ENCODE peak calls at places on chromosomes 2 and 18, in ten cellular contexts. One of them, this sample, is unnamed.

GRCh38 chr2:102094917-102095316 is 47.6 kb upstream of the IL1R1 start:
- DNase-seq in NT2/D1: no peak
- DNase-seq in NCI-H526: no peak
- DNase-seq in progenitor cell of endocrine pancreas: no peak
- DNase-seq in dorsolateral prefrontal cortex: no peak
- DNase-seq in T-cell: no peak
- DNase-seq in Calu3: peak; percentile 22
- DNase-seq in memory B cell: no peak
- DNase-seq in H4: peak; percentile 76
- DNase-seq in NCI-H446: no peak
- DNase-seq in this sample: no peak

GRCh38 chr2:125073440-125073839 is 1048.4 kb downstream of the CNTNAP5 start:
- DNase-seq in NT2/D1: no peak
- DNase-seq in NCI-H526: no peak
- DNase-seq in progenitor cell of endocrine pancreas: no peak
- DNase-seq in dorsolateral prefrontal cortex: no peak
- DNase-seq in T-cell: no peak
- DNase-seq in Calu3: no peak
- DNase-seq in memory B cell: no peak
- DNase-seq in H4: no peak
- DNase-seq in NCI-H446: no peak
- DNase-seq in this sample: no peak

GRCh38 chr2:171403181-171403580 is 30.6 kb downstream of the METTL8 start:
- DNase-seq in NT2/D1: no peak
- DNase-seq in NCI-H526: no peak
- DNase-seq in progenitor cell of endocrine pancreas: no peak
- DNase-seq in dorsolateral prefrontal cortex: no peak
- DNase-seq in T-cell: no peak
- DNase-seq in Calu3: no peak
- DNase-seq in memory B cell: no peak
- DNase-seq in H4: no peak
- DNase-seq in NCI-H446: no peak
- DNase-seq in this sample: no peak

GRCh38 chr2:45643095-45643494 is 8.4 kb upstream of the PRKCE start:
- DNase-seq in NT2/D1: no peak
- DNase-seq in NCI-H526: no peak
- DNase-seq in progenitor cell of endocrine pancreas: no peak
- DNase-seq in dorsolateral prefrontal cortex: no peak
- DNase-seq in T-cell: no peak
- DNase-seq in Calu3: no peak
- DNase-seq in memory B cell: no peak
- DNase-seq in H4: no peak
- DNase-seq in NCI-H446: no peak
- DNase-seq in this sample: no peak

GRCh38 chr2:241606186-241606585 is 30.8 kb downstream of the THAP4 start:
- DNase-seq in NT2/D1: no peak
- DNase-seq in NCI-H526: no peak
- DNase-seq in progenitor cell of endocrine pancreas: no peak
- DNase-seq in dorsolateral prefrontal cortex: no peak
- DNase-seq in T-cell: no peak
- DNase-seq in Calu3: no peak
- DNase-seq in memory B cell: no peak
- DNase-seq in H4: no peak
- DNase-seq in NCI-H446: no peak
- DNase-seq in this sample: no peak

GRCh38 chr2:54482725-54483124 is 26.6 kb downstream of the SPTBN1 start:
- DNase-seq in NT2/D1: no peak
- DNase-seq in NCI-H526: no peak
- DNase-seq in progenitor cell of endocrine pancreas: no peak
- DNase-seq in dorsolateral prefrontal cortex: no peak
- DNase-seq in T-cell: no peak
- DNase-seq in Calu3: peak; percentile 39
- DNase-seq in memory B cell: no peak
- DNase-seq in H4: peak; percentile 61
- DNase-seq in NCI-H446: peak; percentile 61
- DNase-seq in this sample: no peak

GRCh38 chr18:3084206-3084605 is 71.3 kb upstream of the LPIN2 start:
- DNase-seq in NT2/D1: no peak
- DNase-seq in NCI-H526: no peak
- DNase-seq in progenitor cell of endocrine pancreas: no peak
- DNase-seq in dorsolateral prefrontal cortex: no peak
- DNase-seq in T-cell: no peak
- DNase-seq in Calu3: no peak
- DNase-seq in memory B cell: no peak
- DNase-seq in H4: no peak
- DNase-seq in NCI-H446: no peak
- DNase-seq in this sample: no peak

GRCh38 chr18:28884304-28884703 is 707.4 kb upstream of the CDH2 start:
- DNase-seq in NT2/D1: no peak
- DNase-seq in NCI-H526: no peak
- DNase-seq in progenitor cell of endocrine pancreas: no peak
- DNase-seq in dorsolateral prefrontal cortex: no peak
- DNase-seq in T-cell: no peak
- DNase-seq in Calu3: no peak
- DNase-seq in memory B cell: no peak
- DNase-seq in H4: no peak
- DNase-seq in NCI-H446: no peak
- DNase-seq in this sample: no peak

GRCh38 chr2:62293490-62294212 is 97.7 kb downstream of the B3GNT2 start:
- DNase-seq in NT2/D1: peak; percentile 89
- DNase-seq in NCI-H526: no peak
- DNase-seq in progenitor cell of endocrine pancreas: no peak
- DNase-seq in dorsolateral prefrontal cortex: peak; percentile 46
- DNase-seq in T-cell: no peak
- DNase-seq in Calu3: peak; percentile 84
- DNase-seq in memory B cell: no peak
- DNase-seq in H4: peak; percentile 67
- DNase-seq in NCI-H446: peak; percentile 28
- DNase-seq in this sample: peak; percentile 12

GRCh38 chr18:79786304-79786703 is 11.4 kb upstream of the KCNG2 start:
- DNase-seq in NT2/D1: no peak
- DNase-seq in NCI-H526: no peak
- DNase-seq in progenitor cell of endocrine pancreas: no peak
- DNase-seq in dorsolateral prefrontal cortex: no peak
- DNase-seq in T-cell: no peak
- DNase-seq in Calu3: no peak
- DNase-seq in memory B cell: no peak
- DNase-seq in H4: no peak
- DNase-seq in NCI-H446: no peak
- DNase-seq in this sample: no peak

GRCh38 chr2:3309496-3310355 is 67.9 kb downstream of the EIPR1 start:
- DNase-seq in NT2/D1: no peak
- DNase-seq in NCI-H526: no peak
- DNase-seq in progenitor cell of endocrine pancreas: no peak
- DNase-seq in dorsolateral prefrontal cortex: no peak
- DNase-seq in T-cell: no peak
- DNase-seq in Calu3: no peak
- DNase-seq in memory B cell: no peak
- DNase-seq in H4: no peak
- DNase-seq in NCI-H446: no peak
- DNase-seq in this sample: no peak

GRCh38 chr2:241500016-241500415 is 8.4 kb downstream of the STK25 start:
- DNase-seq in NT2/D1: no peak
- DNase-seq in NCI-H526: no peak
- DNase-seq in progenitor cell of endocrine pancreas: no peak
- DNase-seq in dorsolateral prefrontal cortex: no peak
- DNase-seq in T-cell: no peak
- DNase-seq in Calu3: no peak
- DNase-seq in memory B cell: no peak
- DNase-seq in H4: no peak
- DNase-seq in NCI-H446: no peak
- DNase-seq in this sample: no peak

GRCh38 chr2:238370482-238371372 is 50.4 kb downstream of the TRAF3IP1 start:
- DNase-seq in NT2/D1: peak; percentile 25
- DNase-seq in NCI-H526: peak; percentile 46
- DNase-seq in progenitor cell of endocrine pancreas: peak; percentile 39
- DNase-seq in dorsolateral prefrontal cortex: no peak
- DNase-seq in T-cell: peak; percentile 16
- DNase-seq in Calu3: peak; percentile 83
- DNase-seq in memory B cell: peak; percentile 14
- DNase-seq in H4: peak; percentile 31
- DNase-seq in NCI-H446: peak; percentile 70
- DNase-seq in this sample: peak; percentile 68

GRCh38 chr2:205069928-205070327 is 524.7 kb downstream of the PARD3B start:
- DNase-seq in NT2/D1: no peak
- DNase-seq in NCI-H526: no peak
- DNase-seq in progenitor cell of endocrine pancreas: no peak
- DNase-seq in dorsolateral prefrontal cortex: no peak
- DNase-seq in T-cell: no peak
- DNase-seq in Calu3: no peak
- DNase-seq in memory B cell: no peak
- DNase-seq in H4: no peak
- DNase-seq in NCI-H446: no peak
- DNase-seq in this sample: no peak

GRCh38 chr2:45849491-45850283 is 198.2 kb downstream of the PRKCE start:
- DNase-seq in NT2/D1: no peak
- DNase-seq in NCI-H526: no peak
- DNase-seq in progenitor cell of endocrine pancreas: no peak
- DNase-seq in dorsolateral prefrontal cortex: no peak
- DNase-seq in T-cell: no peak
- DNase-seq in Calu3: no peak
- DNase-seq in memory B cell: no peak
- DNase-seq in H4: no peak
- DNase-seq in NCI-H446: peak; percentile 69
- DNase-seq in this sample: no peak

GRCh38 chr2:20065885-20066602 is 14.6 kb upstream of the LAPTM4A start:
- DNase-seq in NT2/D1: no peak
- DNase-seq in NCI-H526: no peak
- DNase-seq in progenitor cell of endocrine pancreas: no peak
- DNase-seq in dorsolateral prefrontal cortex: peak; percentile 80
- DNase-seq in T-cell: no peak
- DNase-seq in Calu3: peak; percentile 79
- DNase-seq in memory B cell: no peak
- DNase-seq in H4: peak; percentile 69
- DNase-seq in NCI-H446: peak; percentile 98
- DNase-seq in this sample: peak; percentile 19

GRCh38 chr2:37776487-37776886 is 105.0 kb upstream of the CDC42EP3 start:
- DNase-seq in NT2/D1: peak; percentile 62
- DNase-seq in NCI-H526: no peak
- DNase-seq in progenitor cell of endocrine pancreas: no peak
- DNase-seq in dorsolateral prefrontal cortex: no peak
- DNase-seq in T-cell: no peak
- DNase-seq in Calu3: peak; percentile 24
- DNase-seq in memory B cell: no peak
- DNase-seq in H4: peak; percentile 63
- DNase-seq in NCI-H446: no peak
- DNase-seq in this sample: no peak

GRCh38 chr2:29309090-29310054 is 194.2 kb downstream of the CLIP4 start:
- DNase-seq in NT2/D1: peak; percentile 66
- DNase-seq in NCI-H526: no peak
- DNase-seq in progenitor cell of endocrine pancreas: peak; percentile 33
- DNase-seq in dorsolateral prefrontal cortex: peak; percentile 29
- DNase-seq in T-cell: no peak
- DNase-seq in Calu3: peak; percentile 72
- DNase-seq in memory B cell: peak; percentile 25
- DNase-seq in H4: peak; percentile 21
- DNase-seq in NCI-H446: peak; percentile 73
- DNase-seq in this sample: peak; percentile 81

GRCh38 chr2:169091761-169092523 is 22.6 kb downstream of the DHRS9 start:
- DNase-seq in NT2/D1: no peak
- DNase-seq in NCI-H526: no peak
- DNase-seq in progenitor cell of endocrine pancreas: no peak
- DNase-seq in dorsolateral prefrontal cortex: no peak
- DNase-seq in T-cell: no peak
- DNase-seq in Calu3: peak; percentile 65
- DNase-seq in memory B cell: no peak
- DNase-seq in H4: peak; percentile 72
- DNase-seq in NCI-H446: no peak
- DNase-seq in this sample: no peak

GRCh38 chr2:39504790-39505335 is 67.8 kb upstream of the MAP4K3 start:
- DNase-seq in NT2/D1: no peak
- DNase-seq in NCI-H526: peak; percentile 60
- DNase-seq in progenitor cell of endocrine pancreas: no peak
- DNase-seq in dorsolateral prefrontal cortex: no peak
- DNase-seq in T-cell: no peak
- DNase-seq in Calu3: no peak
- DNase-seq in memory B cell: no peak
- DNase-seq in H4: peak; percentile 16
- DNase-seq in NCI-H446: no peak
- DNase-seq in this sample: no peak

GRCh38 chr18:48569139-48569914 is 30.5 kb downstream of the CTIF start:
- DNase-seq in NT2/D1: no peak
- DNase-seq in NCI-H526: no peak
- DNase-seq in progenitor cell of endocrine pancreas: no peak
- DNase-seq in dorsolateral prefrontal cortex: no peak
- DNase-seq in T-cell: no peak
- DNase-seq in Calu3: no peak
- DNase-seq in memory B cell: no peak
- DNase-seq in H4: no peak
- DNase-seq in NCI-H446: no peak
- DNase-seq in this sample: no peak

GRCh38 chr18:54360406-54360805 is 2.7 kb downstream of the C18orf54 start:
- DNase-seq in NT2/D1: no peak
- DNase-seq in NCI-H526: no peak
- DNase-seq in progenitor cell of endocrine pancreas: no peak
- DNase-seq in dorsolateral prefrontal cortex: no peak
- DNase-seq in T-cell: no peak
- DNase-seq in Calu3: no peak
- DNase-seq in memory B cell: no peak
- DNase-seq in H4: no peak
- DNase-seq in NCI-H446: no peak
- DNase-seq in this sample: no peak

GRCh38 chr2:238653436-238654109 is 194.3 kb upstream of the TWIST2 start:
- DNase-seq in NT2/D1: no peak
- DNase-seq in NCI-H526: no peak
- DNase-seq in progenitor cell of endocrine pancreas: no peak
- DNase-seq in dorsolateral prefrontal cortex: no peak
- DNase-seq in T-cell: no peak
- DNase-seq in Calu3: no peak
- DNase-seq in memory B cell: no peak
- DNase-seq in H4: no peak
- DNase-seq in NCI-H446: no peak
- DNase-seq in this sample: no peak

GRCh38 chr2:157326683-157327082 is 1.1 kb upstream of the ERMN start:
- DNase-seq in NT2/D1: no peak
- DNase-seq in NCI-H526: no peak
- DNase-seq in progenitor cell of endocrine pancreas: no peak
- DNase-seq in dorsolateral prefrontal cortex: no peak
- DNase-seq in T-cell: no peak
- DNase-seq in Calu3: no peak
- DNase-seq in memory B cell: no peak
- DNase-seq in H4: no peak
- DNase-seq in NCI-H446: no peak
- DNase-seq in this sample: no peak

GRCh38 chr2:54818226-54818625 is 94.8 kb downstream of the EML6 start:
- DNase-seq in NT2/D1: no peak
- DNase-seq in NCI-H526: no peak
- DNase-seq in progenitor cell of endocrine pancreas: no peak
- DNase-seq in dorsolateral prefrontal cortex: no peak
- DNase-seq in T-cell: no peak
- DNase-seq in Calu3: no peak
- DNase-seq in memory B cell: no peak
- DNase-seq in H4: no peak
- DNase-seq in NCI-H446: peak; percentile 81
- DNase-seq in this sample: no peak

GRCh38 chr2:207816546-207816945 is 46.8 kb upstream of the FZD5 start:
- DNase-seq in NT2/D1: no peak
- DNase-seq in NCI-H526: no peak
- DNase-seq in progenitor cell of endocrine pancreas: no peak
- DNase-seq in dorsolateral prefrontal cortex: no peak
- DNase-seq in T-cell: no peak
- DNase-seq in Calu3: no peak
- DNase-seq in memory B cell: no peak
- DNase-seq in H4: no peak
- DNase-seq in NCI-H446: no peak
- DNase-seq in this sample: no peak

GRCh38 chr2:41782306-41783158 is 265.3 kb upstream of the PKDCC start:
- DNase-seq in NT2/D1: peak; percentile 46
- DNase-seq in NCI-H526: peak; percentile 5
- DNase-seq in progenitor cell of endocrine pancreas: peak; percentile 14
- DNase-seq in dorsolateral prefrontal cortex: peak; percentile 9
- DNase-seq in T-cell: no peak
- DNase-seq in Calu3: peak; percentile 46
- DNase-seq in memory B cell: peak; percentile 40
- DNase-seq in H4: peak; percentile 21
- DNase-seq in NCI-H446: peak; percentile 53
- DNase-seq in this sample: peak; percentile 59

GRCh38 chr2:85131116-85131515 is 2.1 kb upstream of the TCF7L1 start:
- DNase-seq in NT2/D1: no peak
- DNase-seq in NCI-H526: no peak
- DNase-seq in progenitor cell of endocrine pancreas: no peak
- DNase-seq in dorsolateral prefrontal cortex: no peak
- DNase-seq in T-cell: no peak
- DNase-seq in Calu3: no peak
- DNase-seq in memory B cell: no peak
- DNase-seq in H4: no peak
- DNase-seq in NCI-H446: no peak
- DNase-seq in this sample: peak; percentile 49

This sample was measured in NAMALWA.